ENCODE peak calls at places on chromosomes 13 and 19, in five cellular contexts. D, Z, A, P and Y are unnamed samples.

GRCh38 chr13:44969858-44970484 is 19.3 kb downstream of the NUFIP1 start:
- DNase-seq in D (no peak), Z (no peak), A (peak; percentile 87), P (no peak), Y (no peak)

GRCh38 chr13:51958217-51958547 is 53.1 kb downstream of the ATP7B start:
- DNase-seq in D (no peak), Z (peak; percentile 85), A (peak; percentile 14), P (no peak), Y (no peak)

GRCh38 chr13:44927953-44928352 is 61.3 kb downstream of the NUFIP1 start:
- DNase-seq in D (no peak), Z (no peak), A (no peak), P (no peak), Y (no peak)

GRCh38 chr13:60790620-60791019 is 393.6 kb downstream of the TDRD3 start:
- DNase-seq in D (no peak), Z (no peak), A (peak; percentile 30), P (no peak), Y (no peak)

GRCh38 chr13:39765801-39766463 is 110.5 kb downstream of the COG6 start:
- DNase-seq in D (no peak), Z (peak; percentile 76), A (peak; percentile 56), P (no peak), Y (no peak)

GRCh38 chr13:32585625-32586021 is 629 bp upstream of the PDS5B start:
- DNase-seq in D (no peak), Z (no peak), A (peak; percentile 45), P (no peak), Y (no peak)

GRCh38 chr19:55206664-55207500 is 2.4 kb downstream of the PTPRH start:
- DNase-seq in D (no peak), Z (peak; percentile 91), A (peak; percentile 83), P (peak; percentile 65), Y (peak; percentile 93)

GRCh38 chr19:17448190-17448967 is at the start of gene TMEM221:
- DNase-seq in D (peak; percentile 55), Z (peak; percentile 61), A (peak; percentile 80), P (no peak), Y (no peak)

GRCh38 chr13:103862525-103862924 is 796.3 kb upstream of the SLC10A2 start:
- DNase-seq in D (no peak), Z (no peak), A (no peak), P (no peak), Y (no peak)

DNA sequence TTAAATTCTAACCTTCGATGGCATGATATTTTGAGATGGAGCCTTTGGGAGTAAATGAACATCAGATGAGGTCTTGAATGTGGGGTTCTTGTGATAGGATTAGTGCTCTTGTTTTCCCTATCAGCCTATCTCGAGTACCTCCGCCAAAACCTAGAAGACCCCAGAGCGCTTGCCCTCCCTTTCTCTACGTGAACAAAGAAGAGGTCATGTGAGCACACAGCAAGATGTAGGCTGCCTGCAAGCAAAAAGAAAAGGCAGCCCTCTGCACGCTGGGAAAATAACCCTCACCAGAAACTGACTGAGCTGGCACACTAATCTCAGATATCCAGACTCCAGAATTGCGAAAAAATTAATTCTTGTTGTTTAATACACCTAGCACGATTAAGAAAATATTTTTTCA is 799.8 kb upstream of the SLC10A2 start:
- DNase-seq in D (no peak), Z (no peak), A (no peak), P (no peak), Y (no peak)
- TF ChIP-seq POLR2AphosphoS5 in D (no peak), Z (no peak), A (no peak), P (no peak), Y (no peak)

GRCh38 chr19:15829277-15829770 is 13.9 kb upstream of the OR10H1 start:
- DNase-seq in D (no peak), Z (no peak), A (no peak), P (no peak), Y (no peak)
- TF ChIP-seq POLR2AphosphoS5 in D (no peak), Z (no peak), A (no peak), P (no peak), Y (no peak)

DNA sequence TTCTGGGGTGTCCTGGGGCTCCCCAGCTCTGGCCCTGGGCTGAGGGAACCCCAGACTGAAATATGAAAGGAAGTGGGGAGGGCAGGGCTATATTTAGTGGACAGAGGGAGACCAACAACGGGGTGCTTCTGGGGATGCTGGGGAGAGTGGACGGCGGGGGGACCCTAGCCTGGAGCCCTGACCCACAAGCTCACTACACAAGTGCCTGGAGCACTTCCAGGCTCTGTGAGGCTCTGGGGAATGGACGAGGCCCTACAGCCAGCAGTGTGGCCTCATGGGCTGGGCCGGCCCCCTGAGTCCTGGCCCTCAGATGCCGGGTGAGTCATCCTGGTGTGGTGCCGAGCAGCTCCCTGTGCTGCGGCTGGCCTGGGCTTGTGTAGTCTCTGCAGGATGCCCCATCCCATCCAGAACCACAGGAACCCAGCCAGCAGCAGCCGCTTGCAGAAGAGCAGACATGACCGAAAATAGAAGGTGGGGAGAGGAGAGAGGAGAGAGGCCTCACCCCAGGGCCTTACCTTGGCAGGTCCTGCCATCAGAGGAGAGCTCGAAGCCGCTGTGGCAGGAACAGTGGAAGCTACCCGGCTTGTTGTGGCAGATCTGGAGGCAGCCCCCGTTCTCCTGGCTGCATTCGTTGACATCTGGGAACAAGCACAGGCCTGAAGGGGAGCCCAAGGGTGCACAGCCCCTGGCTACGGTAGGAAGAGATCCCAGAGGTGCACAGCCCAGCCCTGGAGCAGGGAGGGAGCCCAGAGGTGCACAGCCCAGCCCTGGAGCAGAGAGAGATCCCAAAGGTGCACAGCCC is 26.1 kb downstream of the GAS6 start:
- DNase-seq in D (no peak), Z (peak; percentile 84), A (no peak), P (no peak), Y (peak; percentile 97)
- TF ChIP-seq POLR2AphosphoS5 in D (no peak), Z (peak; percentile 51), A (no peak), P (no peak), Y (peak; percentile 80)

DNA sequence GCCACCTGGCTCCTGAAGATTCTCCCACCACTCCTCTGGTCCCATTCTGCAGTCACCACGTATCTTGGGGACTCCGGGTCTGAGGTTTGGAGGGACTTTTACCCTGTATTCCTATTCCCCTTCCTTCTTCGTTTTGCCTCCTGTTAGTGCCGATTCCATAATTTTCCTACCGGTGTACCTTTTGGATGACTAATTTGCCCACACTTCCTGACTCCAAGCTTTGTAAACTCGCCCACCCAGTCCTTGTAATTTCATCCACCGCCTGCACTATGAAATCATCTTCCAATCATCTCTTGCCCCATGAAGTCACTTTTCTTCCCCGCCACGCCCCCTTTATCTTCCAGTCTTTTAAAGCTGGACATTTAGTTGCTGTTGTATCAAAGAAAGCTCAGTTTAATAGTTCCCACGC is 572 bp downstream of the UCHL3 start:
- DNase-seq in D (no peak), Z (peak; percentile 41), A (peak; percentile 23), P (no peak), Y (no peak)
- TF ChIP-seq POLR2AphosphoS5 in D (no peak), Z (no peak), A (no peak), P (no peak), Y (no peak)

GRCh38 chr19:46615966-46616365 is 8.9 kb downstream of the PTGIR start:
- DNase-seq in D (no peak), Z (no peak), A (no peak), P (no peak), Y (no peak)

GRCh38 chr19:46616631-46617322 is 8.1 kb downstream of the PTGIR start:
- DNase-seq in D (no peak), Z (peak; percentile 69), A (peak; percentile 89), P (no peak), Y (no peak)

GRCh38 chr19:46611791-46612190 is 10.7 kb downstream of the CALM3 start:
- DNase-seq in D (no peak), Z (no peak), A (no peak), P (no peak), Y (no peak)

GRCh38 chr19:46613525-46613924 is 11.4 kb downstream of the PTGIR start:
- DNase-seq in D (no peak), Z (no peak), A (no peak), P (no peak), Y (no peak)

DNA sequence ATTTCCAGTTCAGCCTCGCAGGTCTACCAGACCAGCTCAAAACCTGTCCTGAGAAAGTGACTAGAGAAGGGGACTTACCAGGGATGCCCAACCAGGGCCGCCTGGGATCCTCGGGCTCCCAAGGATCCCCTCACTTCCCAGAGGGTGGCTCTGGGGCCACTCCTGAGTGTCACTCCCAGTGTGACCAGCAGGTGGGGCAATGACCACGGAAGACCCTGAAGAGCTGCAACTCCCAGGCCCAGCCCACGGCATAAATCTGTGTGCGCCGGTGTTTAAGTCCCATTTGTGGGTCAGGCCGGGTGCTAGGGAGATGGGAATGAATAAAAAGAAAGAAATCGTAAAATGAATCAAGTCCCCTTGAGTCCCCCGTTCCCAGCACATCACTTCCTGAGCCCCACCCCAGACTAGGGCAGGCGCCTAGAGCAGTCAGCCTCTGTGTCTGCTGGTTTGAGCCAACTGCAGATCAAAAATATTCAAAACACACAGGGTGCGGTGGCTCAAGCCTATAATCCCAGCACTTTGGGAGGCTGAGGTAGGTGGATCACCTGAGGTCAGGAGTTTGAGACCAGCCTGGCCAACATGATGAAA is 10.7 kb downstream of the PTGIR start:
- DNase-seq in D (no peak), Z (peak; percentile 88), A (peak; percentile 90), P (no peak), Y (peak; percentile 97)
- TF ChIP-seq POLR2AphosphoS5 in D (no peak), Z (no peak), A (no peak), P (no peak), Y (no peak)

GRCh38 chr19:10691178-10691881 is 9.9 kb upstream of the QTRT1 start:
- DNase-seq in D (no peak), Z (no peak), A (no peak), P (no peak), Y (no peak)
- TF ChIP-seq POLR2AphosphoS5 in D (no peak), Z (no peak), A (no peak), P (no peak), Y (no peak)

GRCh38 chr13:114282143-114282685 is 813 bp downstream of the UPF3A start:
- DNase-seq in D (peak; percentile 42), Z (peak; percentile 44), A (peak; percentile 82), P (no peak), Y (peak; percentile 93)

GRCh38 chr13:114279770-114280169 is 1.6 kb upstream of the UPF3A start:
- DNase-seq in D (no peak), Z (no peak), A (no peak), P (no peak), Y (no peak)

GRCh38 chr13:114275309-114275708 is 6.1 kb upstream of the UPF3A start:
- DNase-seq in D (no peak), Z (no peak), A (no peak), P (no peak), Y (no peak)

GRCh38 chr13:114281351-114282142 is at the start of gene UPF3A:
- DNase-seq in D (peak; percentile 82), Z (peak; percentile 91), A (peak; percentile 92), P (no peak), Y (peak; percentile 99)

DNA sequence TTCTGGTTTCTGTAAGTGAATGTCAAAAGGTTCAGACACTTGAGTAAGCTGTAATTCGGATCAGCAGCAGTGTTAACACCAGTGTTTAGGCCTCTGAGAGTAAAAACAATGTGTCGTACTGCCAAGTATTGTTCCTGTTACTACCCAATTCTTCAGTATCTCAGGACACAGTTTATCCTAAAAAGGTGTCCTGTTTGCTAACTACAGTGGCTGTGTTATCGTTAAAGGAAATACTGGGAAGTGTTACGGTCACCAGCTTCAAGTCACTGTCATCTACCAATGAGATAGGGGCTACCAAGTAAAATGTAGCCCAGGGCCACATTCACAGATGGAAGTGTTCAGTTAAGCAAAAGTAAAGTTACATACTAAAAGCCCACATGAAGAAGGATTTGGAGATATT is 2.3 kb upstream of the UPF3A start:
- DNase-seq in D (no peak), Z (no peak), A (no peak), P (no peak), Y (no peak)
- TF ChIP-seq POLR2AphosphoS5 in D (no peak), Z (no peak), A (no peak), P (no peak), Y (no peak)